ENCODE peak calls at places on chromosome 4, in four cellular contexts. C is stimulated activated CD4-positive, alpha-beta T cell treated with anti-CD3 and anti-CD28 coated beads, Interleukin-15, amount 100 ng/mL, for 24 hours; O is stimulated activated CD8-positive, alpha-beta memory T cell treated with anti-CD3 and anti-CD28 coated beads, Interleukin-4, amount 100 ng/mL, for 1 hour; R is psoas muscle. K is an unnamed sample.

GRCh38 chr4:185383451-185383850 is 12.3 kb downstream of the LRP2BP start:
- DNase-seq in R (no peak), O (no peak), C (no peak), K (no peak)

GRCh38 chr4:54539500-54540029 is 118.2 kb upstream of the KIT start:
- DNase-seq in C (peak), O (no peak), R (peak), K (peak)

GRCh38 chr4:186627226-186627865 is 72.0 kb upstream of the MTNR1A start:
- DNase-seq in C (no peak), R (no peak), O (no peak), K (no peak)

GRCh38 chr4:10285028-10285427 is 168.4 kb upstream of the WDR1 start:
- DNase-seq in R (no peak), C (no peak), O (no peak), K (no peak)

GRCh38 chr4:52572936-52573485 is 86.1 kb downstream of the USP46 start:
- DNase-seq in O (no peak), C (no peak), R (no peak), K (no peak)

GRCh38 chr4:96295143-96295763 is 455.4 kb downstream of the PDHA2 start:
- DNase-seq in R (no peak), O (no peak), C (no peak), K (no peak)

GRCh38 chr4:177455591-177455990 is 13.4 kb upstream of the AGA start:
- DNase-seq in C (no peak), O (no peak), R (no peak), K (no peak)

GRCh38 chr4:100462206-100462605 is 55.6 kb downstream of the EMCN start:
- DNase-seq in R (no peak), C (no peak), O (no peak), K (no peak)

GRCh38 chr4:46277165-46277951 is 112.6 kb downstream of the GABRA2 start:
- DNase-seq in C (no peak), O (no peak), R (no peak), K (no peak)

GRCh38 chr4:167308876-167309275 is 74.6 kb upstream of the SPOCK3 start:
- DNase-seq in C (no peak), O (no peak), R (no peak), K (no peak)